ENCODE peak calls at places on chromosome 9, in seven cellular contexts. One of them, this sample, is unnamed.

GRCh38 chr9:116165912-116166311 is 12.3 kb downstream of the PAPPA start:
- DNase-seq in activated T-cell treated with anti-CD3 and anti-CD28 coated beads, Interleukin-2, amount 50 U/mL, for 4 hours: no peak
- DNase-seq in heart left ventricle: no peak
- DNase-seq in Peyer's patch: no peak
- DNase-seq in stimulated activated CD8-positive, alpha-beta memory T cell treated with anti-CD3 and anti-CD28 coated beads, Interleukin-15, amount 100 ng/mL, for 24 hours: no peak
- DNase-seq in astrocyte of the spinal cord: no peak
- DNase-seq in CD8-positive, alpha-beta T cell: no peak
- DNase-seq in this sample: no peak

GRCh38 chr9:31183866-31184265 is 1200.6 kb upstream of the ACO1 start:
- DNase-seq in Peyer's patch: no peak
- DNase-seq in activated T-cell treated with anti-CD3 and anti-CD28 coated beads, Interleukin-2, amount 50 U/mL, for 4 hours: no peak
- DNase-seq in CD8-positive, alpha-beta T cell: no peak
- DNase-seq in stimulated activated CD8-positive, alpha-beta memory T cell treated with anti-CD3 and anti-CD28 coated beads, Interleukin-15, amount 100 ng/mL, for 24 hours: no peak
- DNase-seq in heart left ventricle: no peak
- DNase-seq in astrocyte of the spinal cord: no peak
- DNase-seq in this sample: no peak

GRCh38 chr9:16689352-16689938 is 181.0 kb downstream of the BNC2 start:
- DNase-seq in Peyer's patch: no peak
- DNase-seq in stimulated activated CD8-positive, alpha-beta memory T cell treated with anti-CD3 and anti-CD28 coated beads, Interleukin-15, amount 100 ng/mL, for 24 hours: no peak
- DNase-seq in activated T-cell treated with anti-CD3 and anti-CD28 coated beads, Interleukin-2, amount 50 U/mL, for 4 hours: no peak
- DNase-seq in heart left ventricle: no peak
- DNase-seq in astrocyte of the spinal cord: peak
- DNase-seq in CD8-positive, alpha-beta T cell: no peak
- DNase-seq in this sample: no peak

GRCh38 chr9:126693428-126693931 is 79.8 kb downstream of the LMX1B start:
- DNase-seq in activated T-cell treated with anti-CD3 and anti-CD28 coated beads, Interleukin-2, amount 50 U/mL, for 4 hours: peak
- DNase-seq in heart left ventricle: no peak
- DNase-seq in astrocyte of the spinal cord: no peak
- DNase-seq in stimulated activated CD8-positive, alpha-beta memory T cell treated with anti-CD3 and anti-CD28 coated beads, Interleukin-15, amount 100 ng/mL, for 24 hours: no peak
- DNase-seq in Peyer's patch: no peak
- DNase-seq in CD8-positive, alpha-beta T cell: no peak
- DNase-seq in this sample: no peak

GRCh38 chr9:965497-965896 is 11.0 kb upstream of the DMRT3 start:
- DNase-seq in CD8-positive, alpha-beta T cell: no peak
- DNase-seq in Peyer's patch: no peak
- DNase-seq in stimulated activated CD8-positive, alpha-beta memory T cell treated with anti-CD3 and anti-CD28 coated beads, Interleukin-15, amount 100 ng/mL, for 24 hours: no peak
- DNase-seq in heart left ventricle: no peak
- DNase-seq in astrocyte of the spinal cord: no peak
- DNase-seq in activated T-cell treated with anti-CD3 and anti-CD28 coated beads, Interleukin-2, amount 50 U/mL, for 4 hours: no peak
- DNase-seq in this sample: no peak

GRCh38 chr9:7656648-7657047 is 142.9 kb downstream of the DMAC1 start:
- DNase-seq in heart left ventricle: peak
- DNase-seq in stimulated activated CD8-positive, alpha-beta memory T cell treated with anti-CD3 and anti-CD28 coated beads, Interleukin-15, amount 100 ng/mL, for 24 hours: no peak
- DNase-seq in activated T-cell treated with anti-CD3 and anti-CD28 coated beads, Interleukin-2, amount 50 U/mL, for 4 hours: no peak
- DNase-seq in CD8-positive, alpha-beta T cell: no peak
- DNase-seq in astrocyte of the spinal cord: peak
- DNase-seq in Peyer's patch: no peak
- DNase-seq in this sample: no peak

GRCh38 chr9:126505697-126506346 is 107.9 kb upstream of the LMX1B start:
- DNase-seq in stimulated activated CD8-positive, alpha-beta memory T cell treated with anti-CD3 and anti-CD28 coated beads, Interleukin-15, amount 100 ng/mL, for 24 hours: no peak
- DNase-seq in heart left ventricle: no peak
- DNase-seq in Peyer's patch: no peak
- DNase-seq in astrocyte of the spinal cord: no peak
- DNase-seq in activated T-cell treated with anti-CD3 and anti-CD28 coated beads, Interleukin-2, amount 50 U/mL, for 4 hours: no peak
- DNase-seq in CD8-positive, alpha-beta T cell: no peak
- DNase-seq in this sample: no peak

GRCh38 chr9:113005777-113006176 is 6.2 kb downstream of the ZNF883 start:
- DNase-seq in CD8-positive, alpha-beta T cell: no peak
- DNase-seq in activated T-cell treated with anti-CD3 and anti-CD28 coated beads, Interleukin-2, amount 50 U/mL, for 4 hours: no peak
- DNase-seq in astrocyte of the spinal cord: no peak
- DNase-seq in stimulated activated CD8-positive, alpha-beta memory T cell treated with anti-CD3 and anti-CD28 coated beads, Interleukin-15, amount 100 ng/mL, for 24 hours: no peak
- DNase-seq in heart left ventricle: no peak
- DNase-seq in Peyer's patch: no peak
- DNase-seq in this sample: no peak

GRCh38 chr9:117907420-117907819 is 203.2 kb downstream of the TLR4 start:
- DNase-seq in astrocyte of the spinal cord: no peak
- DNase-seq in activated T-cell treated with anti-CD3 and anti-CD28 coated beads, Interleukin-2, amount 50 U/mL, for 4 hours: no peak
- DNase-seq in Peyer's patch: no peak
- DNase-seq in stimulated activated CD8-positive, alpha-beta memory T cell treated with anti-CD3 and anti-CD28 coated beads, Interleukin-15, amount 100 ng/mL, for 24 hours: no peak
- DNase-seq in heart left ventricle: no peak
- DNase-seq in CD8-positive, alpha-beta T cell: no peak
- DNase-seq in this sample: no peak

GRCh38 chr9:134165357-134166315 is 1.3 kb upstream of the RNU6ATAC start:
- DNase-seq in stimulated activated CD8-positive, alpha-beta memory T cell treated with anti-CD3 and anti-CD28 coated beads, Interleukin-15, amount 100 ng/mL, for 24 hours: peak
- DNase-seq in astrocyte of the spinal cord: no peak
- DNase-seq in activated T-cell treated with anti-CD3 and anti-CD28 coated beads, Interleukin-2, amount 50 U/mL, for 4 hours: peak
- DNase-seq in CD8-positive, alpha-beta T cell: peak
- DNase-seq in heart left ventricle: no peak
- DNase-seq in Peyer's patch: no peak
- DNase-seq in this sample: no peak

GRCh38 chr9:92290785-92291429 is 2.6 kb downstream of the IARS1 start:
- DNase-seq in activated T-cell treated with anti-CD3 and anti-CD28 coated beads, Interleukin-2, amount 50 U/mL, for 4 hours: no peak
- DNase-seq in heart left ventricle: no peak
- DNase-seq in CD8-positive, alpha-beta T cell: no peak
- DNase-seq in Peyer's patch: no peak
- DNase-seq in stimulated activated CD8-positive, alpha-beta memory T cell treated with anti-CD3 and anti-CD28 coated beads, Interleukin-15, amount 100 ng/mL, for 24 hours: no peak
- DNase-seq in astrocyte of the spinal cord: no peak
- DNase-seq in this sample: no peak

GRCh38 chr9:16461851-16462250 is 408.6 kb downstream of the BNC2 start:
- DNase-seq in CD8-positive, alpha-beta T cell: no peak
- DNase-seq in Peyer's patch: no peak
- DNase-seq in heart left ventricle: no peak
- DNase-seq in stimulated activated CD8-positive, alpha-beta memory T cell treated with anti-CD3 and anti-CD28 coated beads, Interleukin-15, amount 100 ng/mL, for 24 hours: no peak
- DNase-seq in astrocyte of the spinal cord: no peak
- DNase-seq in activated T-cell treated with anti-CD3 and anti-CD28 coated beads, Interleukin-2, amount 50 U/mL, for 4 hours: no peak
- DNase-seq in this sample: no peak

GRCh38 chr9:84966876-84967830 is 297.6 kb downstream of the NTRK2 start:
- DNase-seq in CD8-positive, alpha-beta T cell: no peak
- DNase-seq in activated T-cell treated with anti-CD3 and anti-CD28 coated beads, Interleukin-2, amount 50 U/mL, for 4 hours: no peak
- DNase-seq in heart left ventricle: no peak
- DNase-seq in stimulated activated CD8-positive, alpha-beta memory T cell treated with anti-CD3 and anti-CD28 coated beads, Interleukin-15, amount 100 ng/mL, for 24 hours: no peak
- DNase-seq in astrocyte of the spinal cord: no peak
- DNase-seq in Peyer's patch: no peak
- DNase-seq in this sample: no peak

GRCh38 chr9:113349434-113350337 is at the start of gene BSPRY:
- DNase-seq in astrocyte of the spinal cord: no peak
- DNase-seq in activated T-cell treated with anti-CD3 and anti-CD28 coated beads, Interleukin-2, amount 50 U/mL, for 4 hours: no peak
- DNase-seq in Peyer's patch: peak
- DNase-seq in stimulated activated CD8-positive, alpha-beta memory T cell treated with anti-CD3 and anti-CD28 coated beads, Interleukin-15, amount 100 ng/mL, for 24 hours: no peak
- DNase-seq in heart left ventricle: no peak
- DNase-seq in CD8-positive, alpha-beta T cell: no peak
- DNase-seq in this sample: peak

GRCh38 chr9:17018001-17018491 is 116.8 kb upstream of the CNTLN start:
- DNase-seq in activated T-cell treated with anti-CD3 and anti-CD28 coated beads, Interleukin-2, amount 50 U/mL, for 4 hours: no peak
- DNase-seq in stimulated activated CD8-positive, alpha-beta memory T cell treated with anti-CD3 and anti-CD28 coated beads, Interleukin-15, amount 100 ng/mL, for 24 hours: no peak
- DNase-seq in CD8-positive, alpha-beta T cell: no peak
- DNase-seq in Peyer's patch: no peak
- DNase-seq in heart left ventricle: peak
- DNase-seq in astrocyte of the spinal cord: peak
- DNase-seq in this sample: no peak

GRCh38 chr9:126515873-126516505 is 97.7 kb upstream of the LMX1B start:
- DNase-seq in stimulated activated CD8-positive, alpha-beta memory T cell treated with anti-CD3 and anti-CD28 coated beads, Interleukin-15, amount 100 ng/mL, for 24 hours: no peak
- DNase-seq in astrocyte of the spinal cord: no peak
- DNase-seq in Peyer's patch: no peak
- DNase-seq in heart left ventricle: no peak
- DNase-seq in activated T-cell treated with anti-CD3 and anti-CD28 coated beads, Interleukin-2, amount 50 U/mL, for 4 hours: no peak
- DNase-seq in CD8-positive, alpha-beta T cell: no peak
- DNase-seq in this sample: no peak

This sample was measured in NCI-H510A treated with DMSO at 0.1 percent for 48 hours.